ENCODE peak calls at places on chromosomes 5 and 9, in seven cellular contexts. One of them, this sample, is unnamed.

GRCh38 chr5:97101189-97101910 is 41.1 kb downstream of the LIX1 start:
- DNase-seq in HCT116: no peak
- DNase-seq in GM12878: no peak
- DNase-seq in SK-N-SH: no peak
- DNase-seq in K562: no peak
- DNase-seq in HepG2: no peak
- DNase-seq in H1: no peak
- DNase-seq in this sample: no peak

GRCh38 chr9:137064027-137064879 is 6.1 kb downstream of the SAPCD2 start:
- DNase-seq in HCT116: no peak
- DNase-seq in GM12878: no peak
- DNase-seq in SK-N-SH: peak
- DNase-seq in K562: peak
- DNase-seq in HepG2: peak
- DNase-seq in H1: no peak
- DNase-seq in this sample: peak

GRCh38 chr5:174690256-174690655 is 34.1 kb upstream of the MSX2 start:
- DNase-seq in HCT116: no peak
- DNase-seq in GM12878: no peak
- DNase-seq in SK-N-SH: no peak
- DNase-seq in K562: no peak
- DNase-seq in HepG2: no peak
- DNase-seq in H1: no peak
- DNase-seq in this sample: no peak

GRCh38 chr9:5587024-5587423 is 41.9 kb upstream of the RIC1 start:
- DNase-seq in HCT116: no peak
- DNase-seq in GM12878: no peak
- DNase-seq in SK-N-SH: no peak
- DNase-seq in K562: no peak
- DNase-seq in HepG2: no peak
- DNase-seq in H1: no peak
- DNase-seq in this sample: no peak

GRCh38 chr9:121914604-121915303 is 178.4 kb downstream of the TTLL11 start:
- DNase-seq in HCT116: no peak
- DNase-seq in GM12878: no peak
- DNase-seq in SK-N-SH: no peak
- DNase-seq in K562: no peak
- DNase-seq in HepG2: no peak
- DNase-seq in H1: no peak
- DNase-seq in this sample: peak

GRCh38 chr5:2334686-2335085 is 416.8 kb downstream of the IRX2 start:
- DNase-seq in HCT116: no peak
- DNase-seq in GM12878: no peak
- DNase-seq in SK-N-SH: no peak
- DNase-seq in K562: no peak
- DNase-seq in HepG2: no peak
- DNase-seq in H1: no peak
- DNase-seq in this sample: no peak

GRCh38 chr9:20624201-20625002 is 2.1 kb upstream of the MLLT3 start:
- DNase-seq in HCT116: peak
- DNase-seq in GM12878: peak
- DNase-seq in SK-N-SH: peak
- DNase-seq in K562: no peak
- DNase-seq in HepG2: peak
- DNase-seq in H1: no peak
- DNase-seq in this sample: no peak

GRCh38 chr5:149283611-149284480 is 12.2 kb downstream of the AFAP1L1 start:
- DNase-seq in HCT116: no peak
- DNase-seq in GM12878: no peak
- DNase-seq in SK-N-SH: no peak
- DNase-seq in K562: no peak
- DNase-seq in HepG2: no peak
- DNase-seq in H1: no peak
- DNase-seq in this sample: no peak

GRCh38 chr9:114153761-114154596 is 1.4 kb upstream of the COL27A1 start:
- DNase-seq in HCT116: no peak
- DNase-seq in GM12878: no peak
- DNase-seq in SK-N-SH: peak
- DNase-seq in K562: no peak
- DNase-seq in HepG2: peak
- DNase-seq in H1: no peak
- DNase-seq in this sample: peak

GRCh38 chr5:145945620-145946111 is 9.3 kb downstream of the SH3RF2 start:
- DNase-seq in HCT116: no peak
- DNase-seq in GM12878: no peak
- DNase-seq in SK-N-SH: no peak
- DNase-seq in K562: no peak
- DNase-seq in HepG2: no peak
- DNase-seq in H1: no peak
- DNase-seq in this sample: no peak

GRCh38 chr9:129776938-129777768 is 24.3 kb upstream of the PTGES start:
- DNase-seq in HCT116: peak
- DNase-seq in GM12878: no peak
- DNase-seq in SK-N-SH: peak
- DNase-seq in K562: peak
- DNase-seq in HepG2: peak
- DNase-seq in H1: no peak
- DNase-seq in this sample: peak

GRCh38 chr9:81827616-81828296 is 100.5 kb upstream of the SPATA31D4 start:
- DNase-seq in HCT116: no peak
- DNase-seq in GM12878: no peak
- DNase-seq in SK-N-SH: no peak
- DNase-seq in K562: no peak
- DNase-seq in HepG2: no peak
- DNase-seq in H1: no peak
- DNase-seq in this sample: no peak

GRCh38 chr9:81829201-81829882 is 98.9 kb upstream of the SPATA31D4 start:
- DNase-seq in HCT116: no peak
- DNase-seq in GM12878: no peak
- DNase-seq in SK-N-SH: no peak
- DNase-seq in K562: no peak
- DNase-seq in HepG2: no peak
- DNase-seq in H1: no peak
- DNase-seq in this sample: no peak

GRCh38 chr9:81832571-81833285 is 95.5 kb upstream of the SPATA31D4 start:
- DNase-seq in HCT116: no peak
- DNase-seq in GM12878: no peak
- DNase-seq in SK-N-SH: no peak
- DNase-seq in K562: no peak
- DNase-seq in HepG2: no peak
- DNase-seq in H1: no peak
- DNase-seq in this sample: no peak

DNA sequence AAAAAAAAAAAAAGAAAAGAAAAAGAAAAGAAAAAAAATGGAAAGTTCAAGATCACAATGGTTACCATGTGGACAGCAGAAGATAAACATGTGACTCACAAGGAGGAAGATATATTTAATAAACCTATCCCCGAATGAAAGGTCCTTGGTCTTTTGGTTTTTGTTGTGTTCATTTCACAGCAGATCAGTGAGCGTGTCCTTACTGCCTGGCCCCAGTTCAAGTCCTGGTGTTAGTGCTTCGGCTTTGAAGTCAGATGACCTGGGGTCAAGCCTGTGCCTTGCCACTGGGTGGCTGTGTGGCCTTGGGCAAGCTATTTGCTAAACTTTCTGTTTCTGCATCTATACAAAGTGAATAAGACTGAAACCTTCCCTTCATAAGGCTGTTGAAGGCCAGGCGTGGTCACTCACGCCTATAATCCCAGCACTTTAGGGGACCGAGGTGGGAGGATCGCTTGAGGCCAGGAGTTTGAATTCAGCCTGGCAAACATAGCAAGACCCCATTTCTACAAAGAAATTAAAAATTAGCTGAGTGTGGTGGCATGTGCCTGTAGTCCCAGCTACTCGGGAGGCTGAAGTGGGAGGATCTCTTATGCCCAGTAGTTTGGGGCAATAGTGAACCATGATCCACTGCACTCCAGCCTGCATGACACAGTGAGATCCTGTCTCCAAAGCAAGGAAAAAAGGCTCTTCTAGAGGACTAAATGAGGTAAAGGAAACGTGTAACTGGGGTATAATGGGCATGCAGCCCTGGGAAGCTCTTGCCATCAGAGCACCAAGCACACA is 94.5 kb upstream of the SPATA31D4 start:
- DNase-seq in HCT116: no peak
- DNase-seq in GM12878: no peak
- DNase-seq in SK-N-SH: no peak
- DNase-seq in K562: no peak
- DNase-seq in HepG2: peak
- DNase-seq in H1: no peak
- DNase-seq in this sample: no peak
- TF ChIP-seq JUND in HCT116: no peak
- TF ChIP-seq JUND in GM12878: no peak
- TF ChIP-seq JUND in SK-N-SH: no peak
- TF ChIP-seq JUND in K562: no peak
- TF ChIP-seq JUND in HepG2: no peak
- TF ChIP-seq JUND in H1: no peak
- TF ChIP-seq JUND in this sample: no peak

GRCh38 chr9:94663139-94663538 is 23.8 kb upstream of the FBP1 start:
- DNase-seq in HCT116: no peak
- DNase-seq in GM12878: no peak
- DNase-seq in SK-N-SH: no peak
- DNase-seq in K562: no peak
- DNase-seq in HepG2: no peak
- DNase-seq in H1: no peak
- DNase-seq in this sample: no peak
- TF ChIP-seq JUND in HCT116: no peak
- TF ChIP-seq JUND in GM12878: no peak
- TF ChIP-seq JUND in SK-N-SH: no peak
- TF ChIP-seq JUND in K562: no peak
- TF ChIP-seq JUND in HepG2: no peak
- TF ChIP-seq JUND in H1: no peak
- TF ChIP-seq JUND in this sample: no peak

DNA sequence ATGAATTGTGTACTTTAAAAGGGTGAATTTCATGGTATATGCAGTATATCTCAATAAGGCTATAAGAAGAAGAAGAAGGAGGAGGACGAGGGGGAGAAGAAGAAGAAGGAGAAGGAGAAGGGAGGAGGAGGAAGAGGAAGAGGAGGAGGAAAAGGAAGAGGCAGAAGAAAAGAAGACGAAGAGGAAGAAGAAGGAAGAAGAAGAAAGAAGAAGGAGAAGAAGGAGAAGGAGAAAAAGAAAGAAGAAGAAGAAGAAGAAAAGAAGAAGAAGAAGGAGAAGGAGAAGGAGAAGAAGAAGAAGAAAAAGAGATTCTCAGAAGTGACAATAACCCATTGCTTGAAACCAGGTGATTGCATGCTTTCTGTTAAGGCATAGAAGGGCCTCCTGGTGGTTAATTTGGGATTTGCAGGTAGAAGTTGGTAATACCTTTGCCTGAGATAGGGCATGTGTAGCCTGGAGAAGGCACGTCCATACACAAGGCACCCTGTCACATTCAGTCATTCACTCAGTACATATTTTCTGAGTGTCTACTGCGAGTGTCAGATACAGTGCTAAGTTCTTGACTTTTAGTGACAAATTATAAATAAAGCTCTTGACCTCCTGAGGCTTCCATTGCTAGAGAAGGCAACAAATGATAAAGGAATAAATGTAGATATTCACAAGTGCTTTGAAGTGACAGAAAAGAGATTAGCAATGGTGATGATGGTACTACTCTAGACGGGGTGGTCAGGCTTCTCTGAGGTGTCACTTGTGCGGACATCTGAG is 231.3 kb downstream of the NPR3 start:
- DNase-seq in HCT116: peak
- DNase-seq in GM12878: no peak
- DNase-seq in SK-N-SH: peak
- DNase-seq in K562: peak
- DNase-seq in HepG2: peak
- DNase-seq in H1: no peak
- DNase-seq in this sample: no peak
- TF ChIP-seq JUND in HCT116: no peak
- TF ChIP-seq JUND in GM12878: no peak
- TF ChIP-seq JUND in SK-N-SH: no peak
- TF ChIP-seq JUND in K562: no peak
- TF ChIP-seq JUND in HepG2: no peak
- TF ChIP-seq JUND in H1: no peak
- TF ChIP-seq JUND in this sample: no peak

GRCh38 chr5:95619096-95619495 is 791 bp upstream of the GPR150 start:
- DNase-seq in HCT116: no peak
- DNase-seq in GM12878: no peak
- DNase-seq in SK-N-SH: no peak
- DNase-seq in K562: no peak
- DNase-seq in HepG2: no peak
- DNase-seq in H1: no peak
- DNase-seq in this sample: no peak

GRCh38 chr5:95620030-95620869 is at the start of gene GPR150:
- DNase-seq in HCT116: no peak
- DNase-seq in GM12878: no peak
- DNase-seq in SK-N-SH: peak
- DNase-seq in K562: no peak
- DNase-seq in HepG2: peak
- DNase-seq in H1: no peak
- DNase-seq in this sample: no peak

GRCh38 chr5:95621839-95622629 is 2.1 kb downstream of the GPR150 start:
- DNase-seq in HCT116: no peak
- DNase-seq in GM12878: no peak
- DNase-seq in SK-N-SH: no peak
- DNase-seq in K562: no peak
- DNase-seq in HepG2: no peak
- DNase-seq in H1: no peak
- DNase-seq in this sample: no peak

GRCh38 chr5:95619518-95620029 is 313 bp upstream of the GPR150 start:
- DNase-seq in HCT116: no peak
- DNase-seq in GM12878: no peak
- DNase-seq in SK-N-SH: no peak
- DNase-seq in K562: no peak
- DNase-seq in HepG2: no peak
- DNase-seq in H1: no peak
- DNase-seq in this sample: no peak

DNA sequence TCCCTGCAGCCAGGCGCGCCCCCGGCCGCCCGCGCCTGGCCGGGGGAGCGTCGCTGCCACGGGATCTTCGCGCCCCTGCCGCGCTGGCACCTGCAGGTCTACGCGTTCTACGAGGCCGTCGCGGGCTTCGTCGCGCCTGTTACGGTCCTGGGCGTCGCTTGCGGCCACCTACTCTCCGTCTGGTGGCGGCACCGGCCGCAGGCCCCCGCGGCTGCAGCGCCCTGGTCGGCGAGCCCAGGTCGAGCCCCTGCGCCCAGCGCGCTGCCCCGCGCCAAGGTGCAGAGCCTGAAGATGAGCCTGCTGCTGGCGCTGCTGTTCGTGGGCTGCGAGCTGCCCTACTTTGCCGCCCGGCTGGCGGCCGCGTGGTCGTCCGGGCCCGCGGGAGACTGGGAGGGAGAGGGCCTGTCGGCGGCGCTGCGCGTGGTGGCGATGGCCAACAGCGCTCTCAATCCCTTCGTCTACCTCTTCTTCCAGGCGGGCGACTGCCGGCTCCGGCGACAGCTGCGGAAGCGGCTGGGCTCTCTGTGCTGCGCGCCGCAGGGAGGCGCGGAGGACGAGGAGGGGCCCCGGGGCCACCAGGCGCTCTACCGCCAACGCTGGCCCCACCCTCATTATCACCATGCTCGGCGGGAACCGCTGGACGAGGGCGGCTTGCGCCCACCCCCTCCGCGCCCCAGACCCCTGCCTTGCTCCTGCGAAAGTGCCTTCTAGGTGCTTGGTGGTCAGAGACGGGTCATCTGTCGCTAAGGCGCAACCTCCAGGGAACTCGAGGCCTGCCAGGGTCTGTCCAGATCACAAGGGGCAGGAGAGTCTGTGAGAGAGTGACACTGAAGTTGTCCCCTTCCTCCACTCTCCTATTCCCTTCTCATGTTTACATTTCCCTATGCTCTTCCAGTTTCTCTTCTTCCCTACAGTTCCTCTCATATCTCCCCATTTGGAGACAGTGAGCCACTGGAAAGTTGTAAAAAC is 1.3 kb downstream of the GPR150 start:
- DNase-seq in HCT116: no peak
- DNase-seq in GM12878: no peak
- DNase-seq in SK-N-SH: peak
- DNase-seq in K562: no peak
- DNase-seq in HepG2: no peak
- DNase-seq in H1: no peak
- DNase-seq in this sample: no peak
- TF ChIP-seq JUND in HCT116: no peak
- TF ChIP-seq JUND in GM12878: no peak
- TF ChIP-seq JUND in SK-N-SH: no peak
- TF ChIP-seq JUND in K562: no peak
- TF ChIP-seq JUND in HepG2: peak
- TF ChIP-seq JUND in H1: no peak
- TF ChIP-seq JUND in this sample: no peak

This sample was measured in T47D.